ENCODE peak calls at places on chromosomes 2 and 18, in five cellular contexts. H is glutamatergic neuron; L is T1000; D is activated CD8-positive, alpha-beta memory T cell treated with anti-CD3 and anti-CD28 coated beads for 1 hour; G is NCI-H1436. J is an unnamed sample.

GRCh38 chr2:42835577-42836371 is 43.4 kb upstream of the HAAO start:
- DNase-seq in G (no peak), L (peak; percentile 56), H (no peak), D (no peak), J (no peak)

GRCh38 chr2:224849264-224849663 is 133.1 kb upstream of the CCDC195 start:
- DNase-seq in G (no peak), H (no peak), D (no peak), L (no peak), J (no peak)

GRCh38 chr2:212998629-212999359 is 152.6 kb downstream of the IKZF2 start:
- DNase-seq in H (no peak), L (no peak), D (no peak), G (no peak), J (no peak)

GRCh38 chr2:109728809-109729208 is 65.3 kb upstream of the RGPD5 start:
- DNase-seq in G (no peak), H (no peak), D (no peak), L (no peak), J (no peak)

GRCh38 chr18:68960355-68960754 is 162.5 kb downstream of the CCDC102B start:
- DNase-seq in L (no peak), H (no peak), G (no peak), D (no peak), J (no peak)

GRCh38 chr2:88003074-88003755 is 13.1 kb downstream of the RNU2-63P start:
- DNase-seq in H (peak; percentile 28), G (no peak), L (no peak), D (no peak), J (peak; percentile 46)

GRCh38 chr2:186349508-186349907 is 136.6 kb upstream of the ZC3H15 start:
- DNase-seq in D (no peak), G (no peak), L (no peak), H (no peak), J (no peak)

GRCh38 chr18:52130621-52131020 is 209.4 kb upstream of the DCC start:
- DNase-seq in G (no peak), H (no peak), D (no peak), L (no peak), J (no peak)

GRCh38 chr18:73093687-73094250 is 226.0 kb upstream of the NETO1 start:
- DNase-seq in L (no peak), H (no peak), D (no peak), G (no peak), J (no peak)

GRCh38 chr2:121900391-121900790 is 144.9 kb downstream of the TSN start:
- DNase-seq in L (no peak), H (no peak), D (no peak), G (no peak), J (no peak)

GRCh38 chr2:74567862-74568261 is 13.3 kb downstream of the DOK1 start:
- DNase-seq in H (no peak), D (no peak), G (no peak), L (no peak), J (no peak)

GRCh38 chr2:180122874-180123273 is 115.8 kb upstream of the CWC22 start:
- DNase-seq in G (no peak), L (no peak), D (no peak), H (no peak), J (no peak)

GRCh38 chr2:215698566-215698965 is 262.7 kb upstream of the FN1 start:
- DNase-seq in L (peak; percentile 19), H (no peak), D (no peak), G (no peak), J (no peak)

GRCh38 chr2:11676640-11677039 is 6.6 kb upstream of the NTSR2 start:
- DNase-seq in L (no peak), G (no peak), H (no peak), D (no peak), J (no peak)

GRCh38 chr2:127080226-127080940 is 26.6 kb downstream of the BIN1 start:
- DNase-seq in D (no peak), G (no peak), H (no peak), L (no peak), J (no peak)

GRCh38 chr2:43082111-43082877 is 144.1 kb downstream of the ZFP36L2 start:
- DNase-seq in H (no peak), D (no peak), G (no peak), L (peak; percentile 38), J (no peak)

GRCh38 chr2:169258045-169258601 is 104.2 kb downstream of the LRP2 start:
- DNase-seq in H (no peak), L (no peak), D (no peak), G (no peak), J (no peak)

GRCh38 chr2:219285348-219285685 is 6.2 kb downstream of the DNAJB2 start:
- DNase-seq in H (no peak), L (no peak), G (no peak), D (no peak), J (no peak)

GRCh38 chr2:72289736-72290135 is 142.1 kb upstream of the CYP26B1 start:
- DNase-seq in G (no peak), D (no peak), L (no peak), H (no peak), J (no peak)

GRCh38 chr18:2883137-2883671 is 36.4 kb downstream of the EMILIN2 start:
- DNase-seq in D (no peak), L (no peak), H (no peak), G (no peak), J (no peak)

GRCh38 chr2:132366787-132367186 is 49.8 kb upstream of the GPR39 start:
- DNase-seq in D (no peak), G (no peak), H (no peak), L (no peak), J (no peak)

GRCh38 chr2:121804340-121804739 is 48.9 kb downstream of the TSN start:
- DNase-seq in H (no peak), D (no peak), G (peak; percentile 63), L (no peak), J (no peak)

GRCh38 chr18:59690216-59691045 is 6.8 kb downstream of the CCBE1 start:
- DNase-seq in H (no peak), L (no peak), D (no peak), G (peak; percentile 32), J (no peak)

GRCh38 chr2:54677476-54678265 is 45.8 kb upstream of the EML6 start:
- DNase-seq in D (no peak), G (no peak), H (no peak), L (no peak), J (no peak)

GRCh38 chr18:66564236-66564635 is 39.7 kb downstream of the CDH19 start:
- DNase-seq in L (no peak), D (no peak), G (no peak), H (no peak), J (no peak)

GRCh38 chr18:34483198-34483597 is 226.9 kb upstream of the DTNA start:
- DNase-seq in D (no peak), H (no peak), L (no peak), G (no peak), J (no peak)

GRCh38 chr2:148642891-148643416 is 1.6 kb upstream of the EPC2 start:
- DNase-seq in H (no peak), L (no peak), D (no peak), G (no peak), J (no peak)

GRCh38 chr2:460861-461260 is 173.0 kb upstream of the ALKAL2 start:
- DNase-seq in G (no peak), H (no peak), D (peak; percentile 33), L (no peak), J (no peak)

GRCh38 chr2:48129256-48129950 is 223.1 kb upstream of the FBXO11 start:
- DNase-seq in D (no peak), G (no peak), H (no peak), L (no peak), J (no peak)

GRCh38 chr18:23992119-23992940 is 22.2 kb upstream of the TTC39C start:
- DNase-seq in G (peak; percentile 18), L (no peak), H (no peak), D (no peak), J (no peak)

GRCh38 chr2:128412181-128412871 is 93.7 kb upstream of the HS6ST1 start:
- DNase-seq in D (no peak), G (no peak), L (no peak), H (no peak), J (no peak)

GRCh38 chr2:238719641-238720040 is 128.2 kb upstream of the TWIST2 start:
- DNase-seq in D (no peak), L (no peak), G (no peak), H (no peak), J (no peak)

GRCh38 chr18:55501594-55502345 is 86.2 kb downstream of the TCF4 start:
- DNase-seq in G (no peak), L (no peak), H (no peak), D (no peak), J (no peak)

J was measured in nephron progenitor cell.